ENCODE peak calls at places on chromosomes 5 and 9, in nine cellular contexts. C, Z, Y, L, J, F, Q, S and W are unnamed samples.

GRCh38 chr5:93100976-93101375 is 480.0 kb downstream of the NR2F1-AS1 start:
- DNase-seq in Q (no peak), S (no peak), Z (no peak), J (no peak), F (no peak), L (peak; percentile 61), C (no peak), Y (peak; percentile 26), W (no peak)

GRCh38 chr9:87739546-87739945 is 13.6 kb downstream of the CTSL start:
- DNase-seq in Q (no peak), Z (no peak), J (no peak), Y (no peak), L (no peak), F (no peak), C (no peak), S (no peak), W (no peak)

GRCh38 chr5:87390075-87390474 is 22.7 kb downstream of the CCNH start:
- DNase-seq in S (no peak), J (no peak), C (no peak), Q (no peak), Z (no peak), Y (no peak), F (no peak), L (no peak), W (no peak)

GRCh38 chr5:116486588-116486987 is 88.0 kb downstream of the SEMA6A start:
- DNase-seq in L (no peak), Y (no peak), Z (no peak), J (no peak), Q (no peak), S (no peak), C (no peak), F (no peak), W (no peak)

GRCh38 chr9:38085308-38085707 is 16.3 kb upstream of the SHB start:
- DNase-seq in Y (no peak), F (no peak), Q (no peak), S (no peak), L (no peak), C (no peak), J (no peak), Z (no peak), W (no peak)

GRCh38 chr5:108528655-108529054 is 146.8 kb upstream of the FBXL17 start:
- DNase-seq in F (no peak), L (no peak), Y (no peak), Q (no peak), C (no peak), J (no peak), Z (no peak), S (no peak), W (no peak)

GRCh38 chr9:129864991-129865647 is 29.9 kb downstream of the USP20 start:
- DNase-seq in L (no peak), S (no peak), Y (no peak), F (no peak), Z (no peak), Q (no peak), J (no peak), C (no peak), W (no peak)

GRCh38 chr5:90853759-90854515 is 295.3 kb downstream of the ADGRV1 start:
- DNase-seq in C (no peak), S (no peak), L (no peak), Q (no peak), F (no peak), Y (no peak), Z (no peak), J (no peak), W (no peak)

GRCh38 chr9:29575219-29575618 is 2001.9 kb upstream of the C9orf72 start:
- DNase-seq in L (no peak), F (no peak), J (no peak), S (no peak), C (no peak), Z (no peak), Y (no peak), Q (no peak), W (no peak)

GRCh38 chr5:142871056-142871879 is 101.1 kb downstream of the ARHGAP26 start:
- DNase-seq in F (no peak), Y (no peak), Z (no peak), S (peak; percentile 35), C (no peak), L (no peak), Q (no peak), J (no peak), W (no peak)

GRCh38 chr5:35213608-35214007 is 16.7 kb downstream of the PRLR start:
- DNase-seq in J (no peak), L (no peak), Y (peak; percentile 29), C (no peak), S (no peak), F (no peak), Z (no peak), Q (no peak), W (no peak)

GRCh38 chr9:16310288-16311145 is 560.0 kb downstream of the BNC2 start:
- DNase-seq in C (no peak), S (no peak), F (no peak), Q (no peak), J (no peak), Z (no peak), Y (no peak), L (no peak), W (no peak)

GRCh38 chr9:98317134-98317857 is 61.8 kb upstream of the TBC1D2 start:
- DNase-seq in F (no peak), Q (no peak), J (no peak), L (no peak), Y (peak; percentile 84), C (no peak), Z (peak; percentile 49), S (no peak), W (no peak)

GRCh38 chr9:6873862-6874261 is 116.1 kb downstream of the KDM4C start:
- DNase-seq in F (no peak), J (no peak), C (no peak), Y (peak; percentile 38), Q (no peak), S (no peak), L (peak; percentile 68), Z (peak; percentile 70), W (no peak)

GRCh38 chr5:91104062-91104448 is 279.1 kb downstream of the ARRDC3 start:
- DNase-seq in J (no peak), Y (no peak), L (no peak), C (no peak), F (no peak), S (no peak), Z (no peak), Q (no peak), W (no peak)

GRCh38 chr5:151055336-151055735 is 25.5 kb downstream of the TNIP1 start:
- DNase-seq in F (no peak), Z (no peak), S (no peak), Y (no peak), Q (no peak), C (no peak), L (no peak), J (no peak), W (no peak)

GRCh38 chr9:92739346-92740014 is 25.2 kb downstream of the BICD2 start:
- DNase-seq in J (no peak), C (no peak), S (no peak), L (no peak), Q (no peak), Z (no peak), F (no peak), Y (no peak), W (no peak)

GRCh38 chr5:174585472-174585871 is 138.9 kb upstream of the MSX2 start:
- DNase-seq in Z (no peak), F (no peak), J (no peak), L (no peak), Y (no peak), S (no peak), Q (no peak), C (no peak), W (no peak)

GRCh38 chr9:115941561-115942315 is 211.9 kb upstream of the PAPPA start:
- DNase-seq in C (no peak), Z (no peak), Q (no peak), F (no peak), Y (peak; percentile 61), L (peak; percentile 48), J (no peak), S (peak; percentile 72), W (no peak)

GRCh38 chr9:133836818-133837217 is 98.7 kb upstream of the SARDH start:
- DNase-seq in Z (no peak), Y (no peak), C (no peak), F (no peak), L (no peak), J (no peak), S (no peak), Q (no peak), W (no peak)
- H3K27ac ChIP-seq in Z (no peak overlapping the region), Y (no peak overlapping the region), C (no peak overlapping the region), F (no peak overlapping the region), L (no peak overlapping the region), J (no peak overlapping the region), S (peak overlapping the region; percentile 77), Q (no peak overlapping the region), W (no peak overlapping the region)

DNA sequence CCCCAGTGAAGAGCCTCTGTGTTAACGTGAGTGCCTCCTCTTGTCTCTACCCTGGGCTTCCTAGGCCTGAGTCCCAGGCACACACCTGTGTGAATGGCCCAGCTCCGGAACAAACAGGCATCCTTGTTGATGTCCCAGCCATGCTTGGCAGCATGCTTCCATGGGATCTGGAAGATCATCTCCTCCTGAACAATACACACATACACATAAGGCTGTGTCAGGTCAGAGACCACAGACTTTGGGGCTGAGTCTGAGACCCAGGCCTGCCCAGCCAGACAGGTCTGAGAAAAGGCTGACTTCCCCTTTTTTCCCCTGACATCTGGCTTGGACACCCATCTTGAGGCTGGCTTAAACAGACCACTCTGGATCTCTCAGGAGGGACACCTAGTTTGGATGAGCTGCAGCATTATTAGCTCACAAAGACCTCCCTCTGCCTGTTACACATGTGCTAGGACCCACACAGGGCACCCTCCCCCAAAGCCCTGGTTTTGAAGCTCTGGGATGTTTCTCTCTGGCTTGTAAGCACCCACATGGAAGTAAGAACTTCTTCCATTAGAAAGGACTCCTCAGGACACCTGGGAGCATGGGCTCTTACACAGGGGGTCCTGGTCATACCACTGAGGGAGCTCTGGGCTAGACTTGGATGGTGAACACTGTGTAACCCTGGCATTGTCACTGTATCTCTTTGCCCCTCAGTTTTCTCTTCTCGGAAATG is 2.6 kb downstream of the IRF1 start:
- DNase-seq in J (no peak), L (no peak), F (peak; percentile 72), S (no peak), C (peak; percentile 50), Q (no peak), Y (no peak), Z (no peak), W (no peak)
- H3K27ac ChIP-seq in J (peak overlapping the region; percentile 95), L (no peak overlapping the region), F (peak overlapping the region; percentile 76), S (peak overlapping the region; percentile 78), C (peak overlapping the region; percentile 100), Q (no peak overlapping the region), Y (no peak overlapping the region), Z (no peak overlapping the region), W (peak overlapping the region; percentile 99)

DNA sequence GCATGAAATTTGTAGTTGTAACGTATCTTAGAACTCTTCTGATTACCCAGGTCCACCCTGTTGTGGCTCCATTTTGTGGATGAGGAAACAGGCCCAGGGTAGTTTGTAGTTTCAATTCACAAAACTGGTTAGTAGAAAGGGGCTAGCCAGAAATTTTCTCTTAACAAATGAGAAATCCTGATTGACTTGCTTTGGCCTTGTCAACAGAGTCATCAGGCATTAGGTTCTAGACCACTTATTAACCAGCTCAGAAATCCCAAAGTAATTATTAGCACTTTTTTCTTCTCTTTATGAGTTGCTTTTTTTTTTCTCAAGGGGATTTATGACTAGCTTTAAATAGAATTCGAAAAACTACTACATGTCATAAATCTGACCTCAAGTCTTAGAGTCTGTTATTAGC is 160.2 kb downstream of the SH3GL2 start:
- DNase-seq in Z (no peak), Y (no peak), C (no peak), F (no peak), J (no peak), L (no peak), S (no peak), Q (no peak), W (no peak)
- H3K27ac ChIP-seq in Z (no peak overlapping the region), Y (no peak overlapping the region), C (no peak overlapping the region), F (no peak overlapping the region), J (no peak overlapping the region), L (no peak overlapping the region), S (no peak overlapping the region), Q (no peak overlapping the region), W (no peak overlapping the region)

GRCh38 chr9:101504188-101504587 is 29.5 kb upstream of the RNF20 start:
- DNase-seq in L (no peak), C (no peak), Z (no peak), Q (no peak), F (no peak), Y (no peak), S (no peak), J (no peak), W (no peak)
- H3K27ac ChIP-seq in L (no peak overlapping the region), C (no peak overlapping the region), Z (no peak overlapping the region), Q (no peak overlapping the region), F (no peak overlapping the region), Y (no peak overlapping the region), S (no peak overlapping the region), J (no peak overlapping the region), W (no peak overlapping the region)